ENCODE peak calls at places on chromosomes 13 and 19, in four cellular contexts. V is HFFc6; D is CD8-positive, alpha-beta T cell; Q is HEK293T. A is an unnamed sample.

GRCh38 chr19:858284-858683 is 1.2 kb upstream of the CFD start:
- DNase-seq in V (no peak), D (no peak), Q (no peak), A (no peak)

GRCh38 chr13:75870397-75870801 is 234.3 kb downstream of the LMO7 start:
- DNase-seq in V (no peak), D (no peak), Q (peak), A (peak)

GRCh38 chr13:39957868-39958676 is 302.6 kb downstream of the COG6 start:
- DNase-seq in V (no peak), D (no peak), Q (no peak), A (no peak)

GRCh38 chr19:29421186-29421525 is 104.6 kb upstream of the VSTM2B start:
- DNase-seq in V (no peak), D (no peak), Q (no peak), A (no peak)

GRCh38 chr13:32209670-32210069 is 105.5 kb downstream of the ZAR1L start:
- DNase-seq in V (peak), D (no peak), Q (no peak), A (no peak)

GRCh38 chr19:14363203-14364097 is 17.8 kb upstream of the ADGRE5 start:
- DNase-seq in V (peak), D (no peak), Q (peak), A (peak)

GRCh38 chr13:92187378-92187989 is 789.1 kb downstream of the GPC5 start:
- DNase-seq in V (peak), D (no peak), Q (peak), A (no peak)

GRCh38 chr13:39959497-39959896 is 304.0 kb downstream of the COG6 start:
- DNase-seq in V (no peak), D (no peak), Q (no peak), A (no peak)

GRCh38 chr19:30666301-30666803 is 294.2 kb downstream of the ZNF536 start:
- DNase-seq in V (peak), D (no peak), Q (peak), A (peak)

GRCh38 chr19:4034048-4035017 is 26.8 kb downstream of the PIAS4 start:
- DNase-seq in V (no peak), D (no peak), Q (no peak), A (no peak)

GRCh38 chr19:16136185-16137067 is 7.1 kb upstream of the HSH2D start:
- DNase-seq in V (no peak), D (no peak), Q (no peak), A (peak)

GRCh38 chr19:7705387-7706187 is 3.7 kb upstream of the FCER2 start:
- DNase-seq in V (no peak), D (peak), Q (no peak), A (peak)

GRCh38 chr19:29815231-29815630 is 3.4 kb downstream of the CCNE1 start:
- DNase-seq in V (no peak), D (no peak), Q (no peak), A (no peak)

GRCh38 chr13:24680258-24680920 is at the start of gene ATP12A:
- DNase-seq in V (no peak), D (no peak), Q (peak), A (peak)

GRCh38 chr19:6216236-6216995 is 63.4 kb downstream of the MLLT1 start:
- DNase-seq in V (no peak), D (no peak), Q (no peak), A (no peak)

GRCh38 chr13:72141845-72142470 is 275.0 kb upstream of the DACH1 start:
- DNase-seq in V (no peak), D (no peak), Q (no peak), A (no peak)

GRCh38 chr13:40539954-40540706 is 126.3 kb downstream of the FOXO1 start:
- DNase-seq in V (peak), D (no peak), Q (no peak), A (no peak)

GRCh38 chr19:13100031-13100588 is 2.5 kb downstream of the LYL1 start:
- DNase-seq in V (peak), D (peak), Q (no peak), A (peak)

GRCh38 chr19:48554385-48555091 is 2.6 kb downstream of the SULT2B1 start:
- DNase-seq in V (no peak), D (no peak), Q (no peak), A (no peak)

GRCh38 chr19:30029721-30030510 is 87.9 kb downstream of the URI1 start:
- DNase-seq in V (peak), D (no peak), Q (no peak), A (no peak)

GRCh38 chr19:40444181-40445005 is at the start of gene SERTAD3:
- DNase-seq in V (peak), D (peak), Q (peak), A (peak)

GRCh38 chr19:21697171-21697570 is 70.2 kb downstream of the ZNF100 start:
- DNase-seq in V (no peak), D (no peak), Q (no peak), A (no peak)

GRCh38 chr13:113245858-113246791 is 36.7 kb downstream of the CUL4A start:
- DNase-seq in V (no peak), D (no peak), Q (no peak), A (no peak)

GRCh38 chr13:38570706-38571105 is 116.2 kb upstream of the FREM2 start:
- DNase-seq in V (no peak), D (no peak), Q (no peak), A (no peak)

GRCh38 chr13:110570886-110571285 is 9.4 kb upstream of the RAB20 start:
- DNase-seq in V (no peak), D (no peak), Q (no peak), A (no peak)